ENCODE peak calls at places on chromosome 21, in six cellular contexts. J is IMR-90, S is H1, B is mesenchymal stem cell, N is H9, E is trophoblast cell. X is an unnamed sample.

GRCh38 chr21:44930543-44930981 is 9.3 kb upstream of the SLX9 start:
- DNase-seq in J (no peak), S (no peak), B (peak), N (no peak), E (no peak), X (no peak)

GRCh38 chr21:42289926-42290325 is 25.3 kb downstream of the TFF3 start:
- DNase-seq in J (no peak), S (no peak), B (no peak), N (no peak), E (peak), X (no peak)

GRCh38 chr21:16634522-16634914 is 878.3 kb upstream of the CXADR start:
- DNase-seq in J (no peak), S (peak), B (no peak), N (peak), E (no peak), X (no peak)

GRCh38 chr21:35020446-35020845 is 28.7 kb downstream of the RUNX1 start:
- DNase-seq in J (no peak), S (no peak), B (no peak), N (no peak), E (no peak), X (no peak)

GRCh38 chr21:34881894-34882371 is 167.2 kb downstream of the RUNX1 start:
- DNase-seq in J (peak), S (no peak), B (peak), N (no peak), E (peak), X (no peak)

GRCh38 chr21:33198346-33199135 is 31.2 kb upstream of the IFNAR2 start:
- DNase-seq in J (peak), S (no peak), B (no peak), N (no peak), E (peak), X (no peak)

GRCh38 chr21:15079276-15079675 is 14.5 kb upstream of the NRIP1 start:
- DNase-seq in J (no peak), S (no peak), B (no peak), N (no peak), E (no peak), X (no peak)

GRCh38 chr21:33023574-33024277 is 2.0 kb upstream of the OLIG2 start:
- DNase-seq in J (no peak), S (no peak), B (no peak), N (peak), E (no peak), X (no peak)

GRCh38 chr21:34131586-34131985 is 58.2 kb downstream of the MRPS6 start:
- DNase-seq in J (peak), S (no peak), B (peak), N (no peak), E (no peak), X (no peak)

GRCh38 chr21:32966120-32966519 is 59.6 kb upstream of the OLIG2 start:
- DNase-seq in J (no peak), S (no peak), B (no peak), N (no peak), E (no peak), X (no peak)

GRCh38 chr21:45130324-45130774 is 56.0 kb downstream of the ADARB1 start:
- DNase-seq in J (peak), S (no peak), B (peak), N (no peak), E (peak), X (no peak)

GRCh38 chr21:35257413-35257812 is 208.3 kb upstream of the RUNX1 start:
- DNase-seq in J (peak), S (no peak), B (peak), N (no peak), E (peak), X (no peak)

GRCh38 chr21:34938079-34938764 is 110.9 kb downstream of the RUNX1 start:
- DNase-seq in J (peak), S (no peak), B (peak), N (no peak), E (peak), X (no peak)

GRCh38 chr21:35050348-35051286 is 1.5 kb upstream of the RUNX1 start:
- DNase-seq in J (peak), S (no peak), B (peak), N (no peak), E (no peak), X (no peak)

GRCh38 chr21:45112371-45112770 is 38.0 kb downstream of the ADARB1 start:
- DNase-seq in J (no peak), S (no peak), B (no peak), N (no peak), E (no peak), X (no peak)

GRCh38 chr21:8994640-8995511 is 1526.5 kb upstream of the TPTE start:
- DNase-seq in J (no peak), S (no peak), B (no peak), N (no peak), E (no peak), X (no peak)

GRCh38 chr21:43361493-43362296 is 65.2 kb downstream of the SIK1 start:
- DNase-seq in J (peak), S (no peak), B (peak), N (no peak), E (no peak), X (no peak)
- H3K4ac ChIP-seq in J (peak), S (no peak), B (no peak), N (no peak), E (no peak), X (no peak)

GRCh38 chr21:31526040-31526439 is 133.5 kb upstream of the SOD1 start:
- DNase-seq in J (no peak), S (no peak), B (no peak), N (peak), E (no peak), X (no peak)

GRCh38 chr21:31529406-31529805 is 130.1 kb upstream of the SOD1 start:
- DNase-seq in J (no peak), S (no peak), B (no peak), N (no peak), E (peak), X (no peak)

GRCh38 chr21:31531967-31532366 is 127.5 kb upstream of the SOD1 start:
- DNase-seq in J (no peak), S (no peak), B (no peak), N (no peak), E (peak), X (no peak)

GRCh38 chr21:31530918-31531705 is 128.4 kb upstream of the SOD1 start:
- DNase-seq in J (no peak), S (no peak), B (no peak), N (no peak), E (no peak), X (no peak)

DNA sequence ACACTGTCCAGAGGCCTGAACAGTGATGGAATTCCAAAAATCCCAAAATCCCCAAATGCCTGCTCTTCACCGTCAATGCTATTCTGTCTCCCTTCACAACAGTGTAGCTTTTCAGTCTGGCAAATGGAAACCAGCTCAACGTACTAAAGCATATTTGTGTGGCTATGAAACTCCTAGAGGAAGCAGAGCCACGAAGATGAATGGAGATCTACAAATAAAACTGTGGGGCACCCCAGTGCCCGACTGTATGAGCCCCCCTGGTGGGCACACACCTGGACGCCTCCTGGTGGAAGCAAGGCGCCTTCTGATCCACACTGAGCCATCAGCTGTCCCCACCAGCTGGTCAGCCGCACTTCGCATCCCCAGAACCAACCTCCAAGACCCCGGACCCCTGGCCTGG is 129.1 kb upstream of the SOD1 start:
- DNase-seq in J (no peak), S (no peak), B (no peak), N (no peak), E (no peak), X (no peak)
- H2AK5ac ChIP-seq in J (no peak), S (no peak), B (no peak), N (no peak), E (no peak), X (no peak)

GRCh38 chr21:17730782-17731181 is 88.4 kb downstream of the C21orf91 start:
- DNase-seq in J (no peak), S (no peak), B (peak), N (no peak), E (no peak), X (no peak)
- H2AFZ ChIP-seq in J (no peak), S (no peak), B (no peak), N (no peak), E (peak), X (peak)

GRCh38 chr21:39137248-39138186 is 45.7 kb downstream of the PSMG1 start:
- DNase-seq in J (peak), S (no peak), B (peak), N (peak), E (peak), X (no peak)
- H3K4ac ChIP-seq in J (peak), S (no peak), B (peak), N (no peak), E (no peak), X (no peak)

DNA sequence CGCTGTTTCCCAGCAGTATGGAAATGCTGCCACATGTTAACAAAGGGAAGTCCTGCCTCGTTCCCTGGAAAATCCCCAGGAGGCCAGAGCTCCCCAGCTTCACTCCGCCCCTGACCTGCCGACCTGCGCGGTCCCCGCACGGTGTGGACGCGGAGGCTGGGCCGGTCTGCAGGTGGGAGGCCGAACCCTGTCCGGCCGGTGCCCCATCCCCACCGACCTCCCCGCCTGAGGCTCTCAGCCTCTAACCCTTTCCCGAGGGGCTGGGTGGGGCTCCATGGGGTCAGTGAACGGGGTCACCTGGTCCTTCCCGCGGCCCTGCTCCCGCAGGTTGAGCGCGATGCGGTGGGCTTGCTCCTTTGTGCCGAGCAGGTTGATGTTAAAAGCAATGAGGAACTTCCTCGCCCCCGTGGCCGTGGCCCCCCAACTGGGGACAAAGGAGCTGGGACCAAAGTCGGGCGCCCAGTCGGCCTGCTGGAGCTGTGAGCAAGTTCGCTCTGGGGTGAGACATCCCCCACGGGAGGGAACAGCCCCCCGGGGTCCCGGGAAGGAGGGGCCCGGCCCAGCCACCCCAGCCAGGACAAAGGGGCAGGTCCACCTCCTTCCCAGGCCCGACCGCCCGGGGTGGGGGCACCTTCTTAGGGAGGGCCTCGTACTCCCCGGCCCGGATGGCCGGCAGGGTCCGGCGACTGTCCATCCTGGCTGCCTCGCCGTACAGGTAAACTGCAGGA is 4.0 kb downstream of the FTCD start:
- DNase-seq in J (no peak), S (no peak), B (no peak), N (peak), E (no peak), X (no peak)
- H2AK5ac ChIP-seq in J (no peak), S (no peak), B (no peak), N (no peak), E (no peak), X (peak)

DNA sequence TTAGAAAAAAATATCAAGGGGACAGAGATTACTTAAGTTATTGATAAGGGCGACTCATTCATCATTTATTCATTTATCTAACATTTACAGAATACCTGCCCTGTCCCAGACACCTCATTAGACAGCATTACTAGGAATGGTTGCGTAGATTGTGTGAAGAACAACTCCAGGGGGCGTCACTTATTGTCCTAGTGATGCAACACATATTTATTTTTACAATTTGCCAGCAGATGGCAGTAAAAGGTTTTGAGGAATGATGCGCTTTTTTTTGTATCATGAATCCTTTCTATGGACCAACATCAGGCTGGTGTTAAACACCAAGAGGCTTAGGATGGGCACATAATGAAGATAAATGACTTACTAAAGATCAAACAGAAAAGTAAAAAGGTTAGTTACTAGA is 5.5 kb downstream of the NCAM2 start:
- DNase-seq in J (peak), S (no peak), B (peak), N (peak), E (peak), X (no peak)
- H2AFZ ChIP-seq in J (no peak), S (no peak), B (no peak), N (no peak), E (no peak), X (no peak)

DNA sequence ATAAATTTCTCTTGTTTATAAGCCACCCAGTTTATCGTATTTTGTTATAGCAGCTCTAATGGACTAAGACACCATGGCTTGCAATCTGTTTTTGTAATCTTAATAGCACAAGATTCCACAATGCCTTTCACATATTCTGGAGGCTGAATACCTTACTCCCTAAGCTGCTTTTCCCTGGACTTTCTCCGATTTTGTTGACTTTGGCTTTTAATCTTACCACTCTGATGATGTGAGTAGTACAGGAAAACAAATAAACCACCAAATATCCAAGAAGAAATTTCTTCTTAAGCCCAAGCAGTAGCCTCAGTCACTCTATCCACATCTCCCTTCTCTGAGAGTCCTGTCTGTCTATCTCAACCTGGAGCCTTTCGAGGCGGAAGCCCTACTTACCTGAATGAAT is 838.6 kb downstream of the LTN1 start:
- DNase-seq in J (peak), S (no peak), B (no peak), N (no peak), E (no peak), X (no peak)
- H3K4ac ChIP-seq in J (peak), S (no peak), B (no peak), N (no peak), E (no peak), X (no peak)

GRCh38 chr21:29300547-29301138 is 1.9 kb downstream of the BACH1 start:
- DNase-seq in J (peak), S (no peak), B (no peak), N (no peak), E (peak), X (no peak)
- H2AK5ac ChIP-seq in J (peak), S (no peak), B (no peak), N (no peak), E (no peak), X (no peak)

X was measured in neuronal stem cell.